ENCODE peak calls at places on chromosomes 12 and 14, in four cellular contexts. T is K562, Q is GM12878, Z is HepG2. U is an unnamed sample.

GRCh38 chr12:68838046-68838886 is 30.3 kb downstream of the MDM2 start:
- DNase-seq in Q (no peak), T (no peak), Z (no peak), U (no peak)

GRCh38 chr12:123971770-123972447 is 722 bp downstream of the CCDC92 start:
- DNase-seq in Z (peak), T (peak), Q (no peak), U (peak)

GRCh38 chr12:2335517-2335916 is 282.7 kb downstream of the CACNA1C start:
- DNase-seq in Z (no peak), Q (no peak), T (no peak), U (no peak)

GRCh38 chr14:58914271-58914855 is 274.1 kb upstream of the DAAM1 start:
- DNase-seq in Z (no peak), T (no peak), Q (no peak), U (no peak)

GRCh38 chr14:86961106-86961716 is 1031.8 kb downstream of the GALC start:
- DNase-seq in Q (no peak), Z (peak), T (peak), U (peak)

GRCh38 chr12:93722757-93723567 is 45.8 kb downstream of the CRADD start:
- DNase-seq in Z (no peak), Q (no peak), T (no peak), U (no peak)

GRCh38 chr14:53748691-53749090 is 207.9 kb downstream of the BMP4 start:
- DNase-seq in Z (no peak), T (no peak), Q (no peak), U (no peak)

GRCh38 chr14:93720981-93721483 is 67.3 kb downstream of the PRIMA1 start:
- DNase-seq in T (no peak), Z (no peak), Q (no peak), U (no peak)

GRCh38 chr14:61337893-61338292 is 16.5 kb downstream of the PRKCH start:
- DNase-seq in Z (no peak), T (no peak), Q (no peak), U (no peak)

GRCh38 chr14:92336363-92336762 is 13.4 kb downstream of the SLC24A4 start:
- DNase-seq in T (no peak), Z (no peak), Q (no peak), U (no peak)

GRCh38 chr12:50640321-50640939 is 123.5 kb upstream of the ATF1 start:
- DNase-seq in Q (no peak), T (no peak), Z (no peak), U (no peak)

GRCh38 chr14:34426313-34427295 is 35.4 kb downstream of the SPTSSA start:
- DNase-seq in Z (no peak), T (no peak), Q (no peak), U (no peak)

GRCh38 chr12:126747530-126748149 is 1519.3 kb upstream of the TMEM132C start:
- DNase-seq in Z (peak), T (peak), Q (no peak), U (peak)

GRCh38 chr14:86166541-86166940 is 636.6 kb downstream of the FLRT2 start:
- DNase-seq in T (no peak), Z (no peak), Q (no peak), U (no peak)

GRCh38 chr12:1593232-1594044 is 943 bp downstream of the FBXL14 start:
- DNase-seq in Q (no peak), Z (no peak), T (peak), U (peak)

GRCh38 chr12:8829128-8829524 is 6.7 kb downstream of the A2ML1 start:
- DNase-seq in T (peak), Z (no peak), Q (no peak), U (no peak)

GRCh38 chr12:106131671-106132070 is 7.1 kb downstream of the NUAK1 start:
- DNase-seq in T (no peak), Z (peak), Q (no peak), U (no peak)

GRCh38 chr12:42284876-42285275 is 41.0 kb downstream of the ZCRB1 start:
- DNase-seq in Z (no peak), T (no peak), Q (no peak), U (no peak)

GRCh38 chr12:101792046-101792931 is 38.5 kb downstream of the GNPTAB start:
- DNase-seq in Q (no peak), T (no peak), Z (no peak), U (no peak)

GRCh38 chr14:92484132-92484823 is 29.3 kb upstream of the RIN3 start:
- DNase-seq in Q (no peak), T (no peak), Z (no peak), U (no peak)

GRCh38 chr14:65170768-65171251 is 68.5 kb upstream of the MAX start:
- DNase-seq in Z (no peak), Q (peak), T (peak), U (peak)

GRCh38 chr12:66916189-66916588 is 237.3 kb upstream of the GRIP1 start:
- DNase-seq in T (no peak), Q (no peak), Z (no peak), U (no peak)

GRCh38 chr12:75862692-75863471 is 168.7 kb downstream of the PHLDA1 start:
- DNase-seq in Z (peak), T (no peak), Q (no peak), U (no peak)

GRCh38 chr12:94909609-94910008 is 93.9 kb downstream of the NDUFA12 start:
- DNase-seq in Q (no peak), T (no peak), Z (no peak), U (no peak)
- TF ChIP-seq TARDBP in Q (no peak), T (no peak), Z (no peak), U (no peak)

GRCh38 chr12:49227701-49228100 is 37.2 kb upstream of the TUBA1C start:
- DNase-seq in T (no peak), Z (no peak), Q (no peak), U (no peak)
- TF ChIP-seq SP1 in T (no peak), Z (no peak), Q (no peak), U (no peak)

DNA sequence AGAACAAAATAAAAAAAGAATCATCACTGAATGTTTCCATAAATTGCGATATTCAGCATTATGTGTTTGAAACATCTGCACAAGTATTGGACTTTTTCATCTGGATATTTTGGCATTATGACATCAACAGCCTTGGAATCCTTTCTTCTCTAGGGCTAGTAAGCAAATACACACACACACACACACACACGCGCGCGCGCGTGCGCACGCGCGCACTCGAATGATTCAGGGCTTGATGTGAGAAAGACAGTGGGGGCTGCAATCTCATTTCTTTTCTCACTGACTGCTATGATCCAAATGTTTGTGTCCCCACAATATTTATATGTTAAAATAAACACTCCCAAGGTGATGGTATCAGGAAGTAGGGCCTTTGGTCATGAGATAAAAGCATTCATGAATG is 90.1 kb upstream of the SLC38A4 start:
- DNase-seq in Z (no peak), T (no peak), Q (no peak), U (no peak)
- TF ChIP-seq FOXM1 in Z (no peak), T (no peak), Q (no peak), U (no peak)

GRCh38 chr12:64351265-64351664 is 39.3 kb downstream of the C12orf56 start:
- DNase-seq in Q (no peak), Z (no peak), T (no peak), U (no peak)

GRCh38 chr12:64352181-64352580 is 38.4 kb downstream of the C12orf56 start:
- DNase-seq in Q (no peak), T (peak), Z (no peak), U (no peak)

DNA sequence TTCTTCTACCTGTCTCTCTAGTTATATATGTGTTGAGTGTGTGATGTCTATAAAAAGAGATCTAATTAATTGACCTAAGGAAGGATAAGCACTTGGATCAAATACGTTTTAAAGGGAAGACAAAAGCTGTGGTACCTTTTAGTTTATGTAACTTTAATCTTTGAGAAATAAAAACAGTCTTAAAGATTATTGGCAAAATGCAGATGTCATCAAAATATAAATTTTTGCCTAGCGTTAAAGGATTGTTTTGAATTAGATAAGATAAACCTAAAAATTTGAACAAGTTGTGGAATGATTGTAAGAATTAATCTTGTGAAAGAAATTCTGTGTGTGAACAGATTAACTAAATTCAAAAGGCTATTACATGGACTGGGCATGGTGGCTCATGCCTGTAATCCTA is 42.9 kb downstream of the C12orf56 start:
- DNase-seq in T (no peak), Z (no peak), Q (no peak), U (no peak)
- TF ChIP-seq TARDBP in T (no peak), Z (no peak), Q (no peak), U (no peak)

DNA sequence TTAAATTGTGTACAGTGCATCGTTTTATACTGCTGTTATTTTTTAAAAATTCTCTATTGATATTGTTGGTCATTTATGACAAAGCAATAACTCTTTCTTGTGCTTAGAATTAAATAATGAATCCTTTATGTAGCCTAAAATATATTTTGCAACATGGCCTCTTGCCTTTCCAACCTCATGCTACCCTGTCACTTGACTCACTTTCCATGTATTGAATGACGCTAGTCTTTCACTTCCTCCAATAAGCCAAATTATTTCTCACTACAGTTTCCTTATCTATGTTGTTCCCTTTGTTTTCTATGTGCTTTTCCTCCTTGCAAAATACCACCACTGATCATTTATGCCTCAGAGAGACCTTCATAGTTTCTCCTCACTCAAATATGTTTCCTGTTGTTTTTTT is 16.3 kb upstream of the EPYC start:
- DNase-seq in T (no peak), Z (no peak), Q (no peak), U (no peak)
- TF ChIP-seq SP1 in T (no peak), Z (no peak), Q (no peak), U (no peak)

GRCh38 chr12:121038861-121039654 is at the start of gene OASL:
- DNase-seq in Z (no peak), Q (peak), T (no peak), U (no peak)
- TF ChIP-seq FOXM1 in Z (no peak), Q (no peak), T (no peak), U (no peak)